ENCODE peak calls at places on chromosomes 11 and 22, in four cellular contexts. One of them, this sample, is unnamed. For H3K4me1, the result is how much of the 10 kb centered on the place peaks cover.

GRCh38 chr11:45771942-45772522 is 32.9 kb upstream of the SLC35C1 start:
- DNase-seq in GM23248: peak
- DNase-seq in ovary: peak
- DNase-seq in Peyer's patch: peak
- DNase-seq in this sample: peak

GRCh38 chr22:24440718-24441405 is 13.5 kb downstream of the ADORA2A start:
- DNase-seq in Peyer's patch: peak
- DNase-seq in GM23248: no peak
- DNase-seq in ovary: no peak
- DNase-seq in this sample: no peak

GRCh38 chr11:83611616-83612015 is 325.4 kb upstream of the CCDC90B start:
- DNase-seq in GM23248: no peak
- DNase-seq in ovary: no peak
- DNase-seq in Peyer's patch: no peak
- DNase-seq in this sample: no peak

GRCh38 chr22:44698531-44699421 is 3.2 kb upstream of the PRR5 start:
- DNase-seq in GM23248: peak
- DNase-seq in Peyer's patch: no peak
- DNase-seq in ovary: peak
- DNase-seq in this sample: no peak

GRCh38 chr11:72294566-72295395 is 50.8 kb upstream of the PHOX2A start:
- DNase-seq in GM23248: no peak
- DNase-seq in ovary: no peak
- DNase-seq in Peyer's patch: no peak
- DNase-seq in this sample: no peak

GRCh38 chr11:47571895-47572294 is 6.5 kb downstream of the PTPMT1 start:
- DNase-seq in Peyer's patch: no peak
- DNase-seq in ovary: no peak
- DNase-seq in GM23248: peak
- DNase-seq in this sample: no peak

GRCh38 chr11:64742087-64742939 is 1.6 kb downstream of the RASGRP2 start:
- DNase-seq in Peyer's patch: no peak
- DNase-seq in GM23248: peak
- DNase-seq in ovary: no peak
- DNase-seq in this sample: no peak

GRCh38 chr11:101915811-101916291 is 471 bp downstream of the ANGPTL5 start:
- DNase-seq in Peyer's patch: no peak
- DNase-seq in GM23248: peak
- DNase-seq in ovary: no peak
- DNase-seq in this sample: no peak

GRCh38 chr11:94224078-94224477 is 80.3 kb upstream of the IZUMO1R start:
- DNase-seq in GM23248: peak
- DNase-seq in ovary: no peak
- DNase-seq in Peyer's patch: no peak
- DNase-seq in this sample: no peak

GRCh38 chr11:88043149-88043548 is 132.1 kb downstream of the RAB38 start:
- DNase-seq in GM23248: no peak
- DNase-seq in ovary: no peak
- DNase-seq in Peyer's patch: no peak
- DNase-seq in this sample: no peak

GRCh38 chr11:63866211-63866610 is 27.3 kb downstream of the MARK2 start:
- DNase-seq in Peyer's patch: no peak
- DNase-seq in GM23248: peak
- DNase-seq in ovary: no peak
- DNase-seq in this sample: peak

GRCh38 chr22:46686221-46686872 is 51.7 kb downstream of the CERK start:
- DNase-seq in ovary: peak
- DNase-seq in Peyer's patch: no peak
- DNase-seq in GM23248: no peak
- DNase-seq in this sample: no peak

GRCh38 chr11:78339945-78340344 is 77.7 kb downstream of the GAB2 start:
- DNase-seq in GM23248: no peak
- DNase-seq in Peyer's patch: no peak
- DNase-seq in ovary: no peak
- DNase-seq in this sample: no peak

GRCh38 chr11:111331711-111332479 is 33.5 kb downstream of the POU2AF3 start:
- DNase-seq in GM23248: peak
- DNase-seq in ovary: no peak
- DNase-seq in Peyer's patch: no peak
- DNase-seq in this sample: no peak

GRCh38 chr11:114846040-114846791 is 167.9 kb downstream of the NXPE2 start:
- DNase-seq in ovary: no peak
- DNase-seq in GM23248: peak
- DNase-seq in Peyer's patch: no peak
- DNase-seq in this sample: no peak

GRCh38 chr11:73308003-73308962 is at the start of gene ARHGEF17:
- DNase-seq in Peyer's patch: peak
- DNase-seq in GM23248: peak
- DNase-seq in ovary: peak
- DNase-seq in this sample: peak

GRCh38 chr22:22786301-22787115 is 101.1 kb upstream of the IGLL5 start:
- DNase-seq in ovary: no peak
- DNase-seq in Peyer's patch: no peak
- DNase-seq in GM23248: no peak
- DNase-seq in this sample: no peak

GRCh38 chr11:3224730-3225098 is 6.1 kb upstream of the MRGPRG start:
- DNase-seq in GM23248: no peak
- DNase-seq in Peyer's patch: no peak
- DNase-seq in ovary: no peak
- DNase-seq in this sample: no peak

GRCh38 chr11:83998921-83999320 is 712.8 kb upstream of the CCDC90B start:
- DNase-seq in Peyer's patch: no peak
- DNase-seq in GM23248: no peak
- DNase-seq in ovary: no peak
- DNase-seq in this sample: no peak

GRCh38 chr11:110147965-110148709 is 54.9 kb downstream of the ZC3H12C start:
- DNase-seq in GM23248: peak
- DNase-seq in Peyer's patch: no peak
- DNase-seq in ovary: no peak
- DNase-seq in this sample: no peak

GRCh38 chr11:69540118-69541000 is 58.9 kb downstream of the LINC01488 start:
- DNase-seq in Peyer's patch: no peak
- DNase-seq in ovary: no peak
- DNase-seq in GM23248: no peak
- DNase-seq in this sample: no peak

GRCh38 chr11:76339217-76339616 is 41.7 kb downstream of the THAP12 start:
- DNase-seq in ovary: no peak
- DNase-seq in GM23248: peak
- DNase-seq in Peyer's patch: no peak
- DNase-seq in this sample: peak

GRCh38 chr11:27618591-27618990 is 81.7 kb downstream of the BDNF start:
- DNase-seq in Peyer's patch: no peak
- DNase-seq in ovary: no peak
- DNase-seq in GM23248: peak
- DNase-seq in this sample: no peak

GRCh38 chr11:46491661-46492331 is 100.2 kb upstream of the CHRM4 start:
- DNase-seq in ovary: no peak
- DNase-seq in GM23248: peak
- DNase-seq in Peyer's patch: no peak
- DNase-seq in this sample: no peak

GRCh38 chr11:27505781-27506180 is 788 bp downstream of the LIN7C start:
- DNase-seq in GM23248: no peak
- DNase-seq in ovary: no peak
- DNase-seq in Peyer's patch: no peak
- DNase-seq in this sample: no peak

GRCh38 chr11:107293677-107294344 is 163.8 kb downstream of the CWF19L2 start:
- DNase-seq in Peyer's patch: no peak
- DNase-seq in GM23248: no peak
- DNase-seq in ovary: no peak
- DNase-seq in this sample: no peak

GRCh38 chr11:2995893-2996554 is 3.9 kb upstream of the NAP1L4 start:
- DNase-seq in GM23248: no peak
- DNase-seq in ovary: peak
- DNase-seq in Peyer's patch: no peak
- DNase-seq in this sample: no peak

GRCh38 chr22:17970205-17970708 is 54.1 kb downstream of the MICAL3 start:
- DNase-seq in ovary: no peak
- DNase-seq in GM23248: no peak
- DNase-seq in Peyer's patch: no peak
- DNase-seq in this sample: no peak

GRCh38 chr11:87432006-87432405 is 394.3 kb downstream of the TMEM135 start:
- DNase-seq in Peyer's patch: no peak
- DNase-seq in ovary: no peak
- DNase-seq in GM23248: peak
- DNase-seq in this sample: no peak

DNA sequence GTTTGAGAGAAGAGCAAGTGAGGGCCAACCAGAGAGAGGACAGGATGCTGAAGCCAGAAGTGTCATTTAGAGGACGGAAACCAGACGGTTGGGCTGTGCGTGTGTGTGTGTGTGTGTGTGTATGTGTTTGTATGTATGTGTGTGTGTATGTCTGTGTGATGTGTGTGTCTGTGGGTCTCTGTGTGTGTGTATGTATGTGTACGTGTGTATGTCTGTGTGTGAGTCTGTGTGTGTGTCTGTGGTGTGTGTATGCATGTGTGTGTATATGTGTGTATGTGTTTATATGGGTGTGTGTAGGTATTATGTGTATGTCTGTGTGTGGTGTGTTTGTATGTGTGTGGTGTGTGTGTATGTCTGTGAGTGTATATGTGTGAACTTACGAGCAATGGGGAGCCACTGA is 77.7 kb upstream of the EIF3D start:
- DNase-seq in GM23248: no peak
- DNase-seq in Peyer's patch: no peak
- DNase-seq in ovary: no peak
- DNase-seq in this sample: no peak
- H3K4me1 ChIP-seq in GM23248: under half
- H3K4me1 ChIP-seq in Peyer's patch: under half
- H3K4me1 ChIP-seq in ovary: under half
- H3K4me1 ChIP-seq in this sample: under half

DNA sequence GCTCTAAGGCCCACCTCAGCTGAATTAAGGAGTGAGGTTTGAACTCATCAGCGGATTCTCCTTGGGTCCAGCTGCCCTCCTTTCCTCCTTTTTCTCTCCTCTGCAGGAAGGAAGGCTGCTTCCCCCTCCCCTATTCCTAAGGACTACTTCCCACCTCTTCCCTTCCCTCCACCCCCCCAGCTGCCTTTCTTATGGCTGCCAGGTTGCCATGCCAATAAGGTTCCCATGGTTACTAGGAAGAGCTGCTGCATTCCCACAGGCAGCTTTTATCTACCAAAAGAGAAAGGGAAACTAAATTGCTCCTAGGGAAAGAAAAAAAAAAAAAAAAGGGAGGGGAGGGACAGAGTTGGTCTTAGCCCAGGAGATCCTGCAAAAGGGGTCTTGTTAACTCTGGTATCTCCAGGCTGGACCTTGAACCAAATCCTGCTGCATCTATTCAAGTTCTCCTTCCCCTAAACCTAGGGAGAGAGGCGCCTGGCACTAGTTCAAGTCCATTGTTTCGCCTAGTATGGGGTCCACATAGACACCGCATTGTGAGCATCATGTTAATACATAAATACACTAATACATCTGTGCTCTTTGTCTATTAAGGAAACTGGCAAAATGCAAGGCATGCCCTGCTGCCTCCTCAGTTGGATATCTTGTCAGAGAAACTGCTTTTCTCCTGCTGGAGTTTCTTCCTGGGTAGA is 21.2 kb upstream of the FEZ1 start:
- DNase-seq in GM23248: peak
- DNase-seq in Peyer's patch: no peak
- DNase-seq in ovary: peak
- DNase-seq in this sample: no peak
- H3K27ac ChIP-seq in GM23248: no peak
- H3K27ac ChIP-seq in Peyer's patch: no peak
- H3K27ac ChIP-seq in ovary: no peak
- H3K27ac ChIP-seq in this sample: no peak

DNA sequence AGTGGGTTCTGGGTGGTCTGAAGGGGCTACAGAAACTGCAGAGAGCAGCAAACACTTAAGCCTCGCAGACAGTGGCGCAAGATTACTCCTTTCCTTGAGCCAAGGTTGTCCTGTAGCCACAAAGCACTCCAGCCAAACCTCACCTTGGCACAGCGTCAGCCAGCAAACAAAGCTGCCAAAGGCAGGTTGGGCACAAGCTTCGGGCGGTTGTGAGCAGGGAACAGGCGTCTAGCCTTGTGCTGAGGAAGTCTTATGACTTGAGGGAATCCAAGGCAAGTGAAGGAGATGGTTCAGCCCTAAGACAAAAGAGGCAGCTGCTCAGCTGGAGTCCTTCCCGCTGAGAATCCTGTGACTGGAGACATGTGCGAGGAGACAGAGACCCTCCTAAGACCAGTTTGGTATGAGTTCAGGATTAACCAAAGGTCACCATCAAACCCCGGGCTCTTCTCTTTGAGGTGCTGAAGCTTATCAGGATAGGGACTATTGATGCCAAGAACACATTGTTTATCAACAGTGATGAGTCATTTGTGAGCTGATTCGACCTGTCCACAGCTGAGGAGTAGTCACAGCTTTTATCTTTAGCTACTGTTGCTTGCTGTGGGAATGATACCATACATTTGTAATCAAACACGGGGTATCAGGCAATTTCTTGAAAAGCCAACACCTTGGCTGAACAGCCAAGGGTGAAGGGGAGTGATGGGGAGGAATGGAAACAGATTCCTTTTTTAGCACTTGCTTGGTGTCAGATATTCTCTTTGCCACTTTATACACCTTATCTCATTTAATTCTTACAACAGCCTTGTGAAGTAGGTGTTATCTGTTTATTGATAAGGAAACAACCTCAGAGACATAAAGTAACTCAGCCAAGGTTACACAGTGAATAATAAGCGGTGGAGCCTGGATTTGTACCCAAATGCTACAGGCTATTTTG is 4.6 kb downstream of the ADM start:
- DNase-seq in ovary: peak
- DNase-seq in GM23248: peak
- DNase-seq in Peyer's patch: peak
- DNase-seq in this sample: peak
- H3K4me1 ChIP-seq in ovary: under half
- H3K4me1 ChIP-seq in GM23248: under half
- H3K4me1 ChIP-seq in Peyer's patch: under half
- H3K4me1 ChIP-seq in this sample: under half

DNA sequence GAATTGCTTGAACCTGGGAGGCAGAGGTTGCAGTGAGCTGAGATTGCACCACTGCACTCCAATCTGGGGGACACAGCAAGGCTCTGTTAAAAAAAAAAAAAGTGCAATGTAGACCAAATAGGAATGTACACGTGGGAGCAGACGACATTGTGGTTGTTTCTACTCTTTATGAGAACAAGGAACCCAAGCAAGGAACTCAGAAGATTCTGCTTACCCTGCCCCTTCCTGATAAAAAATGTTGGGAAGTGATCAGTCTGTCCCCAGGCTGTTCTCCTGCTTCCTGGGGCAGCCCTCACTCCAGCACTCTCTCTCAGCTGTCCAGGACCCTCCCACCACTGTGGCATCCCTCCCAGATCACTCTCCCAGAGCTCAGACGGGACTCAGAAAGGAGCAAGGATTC is 31.7 kb downstream of the SLCO2B1 start:
- DNase-seq in ovary: no peak
- DNase-seq in GM23248: no peak
- DNase-seq in Peyer's patch: no peak
- DNase-seq in this sample: no peak
- H3K27ac ChIP-seq in ovary: no peak
- H3K27ac ChIP-seq in GM23248: no peak
- H3K27ac ChIP-seq in Peyer's patch: peak
- H3K27ac ChIP-seq in this sample: no peak